ENCODE peak calls at places on chromosomes 4 and X, in four cellular contexts. One of them, this sample, is unnamed.

GRCh38 chrX:120753413-120754251 is 122.0 kb downstream of the CT47B1 start:
- DNase-seq in body of pancreas: no peak
- DNase-seq in lower leg skin: no peak
- DNase-seq in breast epithelium: no peak
- DNase-seq in this sample: no peak

GRCh38 chrX:39998636-39999406 is 98.9 kb downstream of the BCOR start:
- DNase-seq in lower leg skin: no peak
- DNase-seq in body of pancreas: no peak
- DNase-seq in breast epithelium: no peak
- DNase-seq in this sample: no peak

GRCh38 chr4:122073615-122074014 is 78.5 kb upstream of the BLTP1 start:
- DNase-seq in body of pancreas: no peak
- DNase-seq in breast epithelium: no peak
- DNase-seq in lower leg skin: no peak
- DNase-seq in this sample: no peak

GRCh38 chrX:27775984-27776383 is 31.8 kb upstream of the MAGEB10 start:
- DNase-seq in breast epithelium: no peak
- DNase-seq in body of pancreas: no peak
- DNase-seq in lower leg skin: no peak
- DNase-seq in this sample: no peak

GRCh38 chr4:8099981-8100464 is 58.6 kb downstream of the ABLIM2 start:
- DNase-seq in lower leg skin: peak; percentile 49
- DNase-seq in breast epithelium: no peak
- DNase-seq in body of pancreas: peak; percentile 13
- DNase-seq in this sample: peak; percentile 97

GRCh38 chr4:7987148-7987989 is 47.7 kb upstream of the AFAP1 start:
- DNase-seq in lower leg skin: peak; percentile 61
- DNase-seq in breast epithelium: peak; percentile 50
- DNase-seq in body of pancreas: peak; percentile 82
- DNase-seq in this sample: peak; percentile 75

GRCh38 chr4:173367285-173367684 is 3.5 kb upstream of the SAP30 start:
- DNase-seq in body of pancreas: no peak
- DNase-seq in breast epithelium: no peak
- DNase-seq in lower leg skin: no peak
- DNase-seq in this sample: no peak

GRCh38 chr4:40486534-40486933 is 143.1 kb downstream of the RBM47 start:
- DNase-seq in breast epithelium: no peak
- DNase-seq in lower leg skin: no peak
- DNase-seq in body of pancreas: no peak
- DNase-seq in this sample: no peak

GRCh38 chr4:97491856-97492255 is 651.4 kb downstream of the STPG2 start:
- DNase-seq in lower leg skin: no peak
- DNase-seq in breast epithelium: no peak
- DNase-seq in body of pancreas: no peak
- DNase-seq in this sample: no peak

GRCh38 chrX:21004835-21005234 is 369.4 kb upstream of the CNKSR2 start:
- DNase-seq in lower leg skin: no peak
- DNase-seq in body of pancreas: no peak
- DNase-seq in breast epithelium: no peak
- DNase-seq in this sample: no peak

GRCh38 chr4:7120341-7120740 is 52.5 kb upstream of the GRPEL1 start:
- DNase-seq in body of pancreas: no peak
- DNase-seq in lower leg skin: no peak
- DNase-seq in breast epithelium: no peak
- DNase-seq in this sample: no peak

GRCh38 chr4:7938513-7939376 is 916 bp downstream of the AFAP1 start:
- DNase-seq in lower leg skin: no peak
- DNase-seq in body of pancreas: peak; percentile 35
- DNase-seq in breast epithelium: no peak
- DNase-seq in this sample: no peak

GRCh38 chr4:81503586-81503985 is 31.9 kb upstream of the RASGEF1B start:
- DNase-seq in breast epithelium: no peak
- DNase-seq in lower leg skin: no peak
- DNase-seq in body of pancreas: no peak
- DNase-seq in this sample: no peak

GRCh38 chr4:156190606-156191005 is 236.9 kb upstream of the CTSO start:
- DNase-seq in breast epithelium: no peak
- DNase-seq in lower leg skin: no peak
- DNase-seq in body of pancreas: no peak
- DNase-seq in this sample: no peak

GRCh38 chr4:102316585-102316984 is 28.7 kb downstream of the SLC39A8 start:
- DNase-seq in lower leg skin: no peak
- DNase-seq in breast epithelium: no peak
- DNase-seq in body of pancreas: no peak
- DNase-seq in this sample: no peak

GRCh38 chr4:108360857-108361820 is 192.4 kb upstream of the LEF1 start:
- DNase-seq in body of pancreas: peak; percentile 9
- DNase-seq in breast epithelium: peak; percentile 27
- DNase-seq in lower leg skin: no peak
- DNase-seq in this sample: no peak

GRCh38 chr4:113300384-113301011 is 251.0 kb downstream of the ANK2 start:
- DNase-seq in lower leg skin: no peak
- DNase-seq in breast epithelium: no peak
- DNase-seq in body of pancreas: peak; percentile 18
- DNase-seq in this sample: no peak

GRCh38 chrX:63503541-63503940 is 152.4 kb upstream of the SPIN4 start:
- DNase-seq in body of pancreas: no peak
- DNase-seq in lower leg skin: no peak
- DNase-seq in breast epithelium: no peak
- DNase-seq in this sample: no peak

GRCh38 chr4:182628000-182628399 is 289.2 kb downstream of the DCTD start:
- DNase-seq in lower leg skin: no peak
- DNase-seq in breast epithelium: no peak
- DNase-seq in body of pancreas: no peak
- DNase-seq in this sample: no peak

GRCh38 chr4:3346146-3346545 is 53.3 kb downstream of the RGS12 start:
- DNase-seq in breast epithelium: peak; percentile 55
- DNase-seq in body of pancreas: peak; percentile 84
- DNase-seq in lower leg skin: peak; percentile 79
- DNase-seq in this sample: peak; percentile 46

GRCh38 chr4:7655549-7656243 is 221.0 kb upstream of the PSAPL1 start:
- DNase-seq in breast epithelium: no peak
- DNase-seq in lower leg skin: no peak
- DNase-seq in body of pancreas: no peak
- DNase-seq in this sample: no peak

GRCh38 chrX:72123471-72124185 is 8.1 kb downstream of the RTL5 start:
- DNase-seq in body of pancreas: peak; percentile 28
- DNase-seq in breast epithelium: peak; percentile 63
- DNase-seq in lower leg skin: no peak
- DNase-seq in this sample: peak; percentile 30

GRCh38 chr4:183328832-183329231 is 6.6 kb upstream of the CLDN24 start:
- DNase-seq in breast epithelium: no peak
- DNase-seq in lower leg skin: no peak
- DNase-seq in body of pancreas: no peak
- DNase-seq in this sample: no peak

GRCh38 chr4:152460488-152460887 is 75.4 kb downstream of the FBXW7 start:
- DNase-seq in breast epithelium: no peak
- DNase-seq in lower leg skin: no peak
- DNase-seq in body of pancreas: no peak
- DNase-seq in this sample: no peak

GRCh38 chr4:122163301-122163700 is 11.2 kb downstream of the BLTP1 start:
- DNase-seq in lower leg skin: no peak
- DNase-seq in breast epithelium: no peak
- DNase-seq in body of pancreas: peak; percentile 28
- DNase-seq in this sample: no peak

GRCh38 chr4:56958111-56958517 is 19.3 kb downstream of the NOA1 start:
- DNase-seq in lower leg skin: peak; percentile 89
- DNase-seq in breast epithelium: peak; percentile 49
- DNase-seq in body of pancreas: peak; percentile 79
- DNase-seq in this sample: peak; percentile 68

GRCh38 chr4:142846729-142847606 is 867 bp upstream of the INPP4B start:
- DNase-seq in body of pancreas: peak; percentile 67
- DNase-seq in lower leg skin: peak; percentile 29
- DNase-seq in breast epithelium: peak; percentile 32
- DNase-seq in this sample: no peak

GRCh38 chr4:56330691-56331090 is 56.6 kb downstream of the AASDH start:
- DNase-seq in lower leg skin: no peak
- DNase-seq in breast epithelium: no peak
- DNase-seq in body of pancreas: no peak
- DNase-seq in this sample: no peak

GRCh38 chr4:127622923-127623754 is 9.6 kb upstream of the INTU start:
- DNase-seq in body of pancreas: peak; percentile 29
- DNase-seq in breast epithelium: no peak
- DNase-seq in lower leg skin: no peak
- DNase-seq in this sample: no peak

GRCh38 chrX:25873196-25873595 is 264.9 kb upstream of the MAGEB18 start:
- DNase-seq in body of pancreas: peak; percentile 57
- DNase-seq in breast epithelium: no peak
- DNase-seq in lower leg skin: no peak
- DNase-seq in this sample: no peak

GRCh38 chr4:10765386-10765785 is 80.8 kb upstream of the CLNK start:
- DNase-seq in body of pancreas: no peak
- DNase-seq in breast epithelium: no peak
- DNase-seq in lower leg skin: no peak
- DNase-seq in this sample: no peak

GRCh38 chr4:19358015-19358414 is 893.7 kb upstream of the SLIT2 start:
- DNase-seq in lower leg skin: no peak
- DNase-seq in body of pancreas: no peak
- DNase-seq in breast epithelium: no peak
- DNase-seq in this sample: no peak

DNA sequence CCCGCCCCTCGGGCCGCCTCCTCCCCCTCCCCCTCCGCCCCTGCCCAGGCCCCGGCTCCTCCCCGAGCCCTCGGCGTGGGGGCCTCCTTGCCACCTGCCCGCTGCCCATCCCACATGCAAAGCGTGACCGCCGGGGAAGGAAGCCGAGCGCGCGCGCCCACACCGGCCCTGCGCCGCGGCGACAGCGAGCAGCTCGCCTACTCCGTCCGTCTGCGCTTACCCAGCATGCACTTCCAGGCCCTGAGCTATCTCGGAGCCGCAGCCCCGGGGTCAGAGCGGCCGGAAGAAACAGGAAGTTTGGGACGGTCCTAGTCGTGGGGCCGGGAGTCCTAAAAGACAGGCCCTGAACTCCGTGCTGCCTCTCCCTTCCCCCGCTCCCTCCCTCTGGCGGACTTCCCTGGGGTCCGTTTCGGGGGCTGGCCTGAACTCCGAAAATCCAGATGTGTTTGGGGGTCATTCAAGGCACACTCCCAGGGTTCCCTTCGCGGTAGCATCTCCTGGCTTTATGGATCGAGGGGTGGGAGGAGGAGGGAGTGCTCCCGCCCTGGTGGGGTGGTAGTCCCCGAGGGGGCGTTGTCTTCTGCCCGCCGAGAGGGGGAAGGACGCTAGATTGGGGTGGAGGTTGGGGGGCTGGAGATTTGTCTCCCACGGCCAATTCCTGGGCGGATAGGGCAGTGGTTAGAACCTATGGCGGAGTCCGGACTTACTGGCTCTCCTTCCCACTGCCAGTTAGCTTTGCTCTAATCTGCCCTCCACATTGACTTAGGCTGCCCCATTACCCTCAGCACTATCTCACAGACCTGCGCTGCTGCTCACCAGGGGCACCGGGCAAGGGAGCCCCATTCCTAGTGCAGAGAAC is 25.0 kb upstream of the BCORL1 start:
- DNase-seq in lower leg skin: no peak
- DNase-seq in breast epithelium: no peak
- DNase-seq in body of pancreas: peak; percentile 72
- DNase-seq in this sample: no peak
- TF ChIP-seq POLR2A in lower leg skin: no peak
- TF ChIP-seq POLR2A in breast epithelium: no peak
- TF ChIP-seq POLR2A in body of pancreas: peak; percentile 71
- TF ChIP-seq POLR2A in this sample: no peak

DNA sequence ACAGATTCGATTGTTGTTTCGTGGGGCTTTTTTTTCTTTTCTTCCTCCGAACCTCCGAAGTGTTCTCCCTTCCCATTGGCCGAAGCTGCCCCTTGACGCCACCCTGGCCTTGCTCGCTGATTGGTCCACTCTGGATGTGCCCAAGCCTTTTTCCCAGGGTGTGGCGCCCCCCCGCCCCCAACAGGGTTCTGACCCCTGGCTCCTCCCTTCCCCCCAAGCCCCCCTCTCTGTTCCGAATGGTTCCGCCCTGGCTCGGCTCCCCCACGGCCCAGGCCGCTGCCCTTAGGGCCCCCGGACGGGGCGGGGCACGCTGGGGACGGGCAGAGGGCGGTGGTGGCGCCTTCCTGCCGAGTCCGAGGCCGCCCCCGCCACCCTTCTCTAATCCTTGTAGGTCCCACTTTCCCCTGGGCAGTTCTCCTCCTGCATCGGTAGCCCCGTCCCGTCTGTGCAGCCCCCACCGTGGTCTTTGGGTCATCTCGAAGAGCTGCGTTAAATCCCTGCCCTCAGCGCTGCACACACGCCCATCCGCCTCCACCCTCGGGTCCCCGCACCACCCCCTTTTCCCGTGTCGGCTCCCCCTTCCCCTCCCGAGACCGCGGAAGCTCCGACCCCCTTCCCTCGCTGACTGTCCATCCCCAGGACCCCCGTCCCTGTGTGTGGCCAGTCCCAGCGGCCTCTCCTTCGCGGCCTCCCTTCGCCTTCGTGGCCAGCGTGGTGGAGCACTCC is 25.6 kb downstream of the UTP14A start:
- DNase-seq in lower leg skin: peak; percentile 85
- DNase-seq in body of pancreas: peak; percentile 95
- DNase-seq in breast epithelium: peak; percentile 87
- DNase-seq in this sample: peak; percentile 86
- TF ChIP-seq POLR2A in lower leg skin: no peak
- TF ChIP-seq POLR2A in body of pancreas: peak; percentile 75
- TF ChIP-seq POLR2A in breast epithelium: no peak
- TF ChIP-seq POLR2A in this sample: peak; percentile 52

DNA sequence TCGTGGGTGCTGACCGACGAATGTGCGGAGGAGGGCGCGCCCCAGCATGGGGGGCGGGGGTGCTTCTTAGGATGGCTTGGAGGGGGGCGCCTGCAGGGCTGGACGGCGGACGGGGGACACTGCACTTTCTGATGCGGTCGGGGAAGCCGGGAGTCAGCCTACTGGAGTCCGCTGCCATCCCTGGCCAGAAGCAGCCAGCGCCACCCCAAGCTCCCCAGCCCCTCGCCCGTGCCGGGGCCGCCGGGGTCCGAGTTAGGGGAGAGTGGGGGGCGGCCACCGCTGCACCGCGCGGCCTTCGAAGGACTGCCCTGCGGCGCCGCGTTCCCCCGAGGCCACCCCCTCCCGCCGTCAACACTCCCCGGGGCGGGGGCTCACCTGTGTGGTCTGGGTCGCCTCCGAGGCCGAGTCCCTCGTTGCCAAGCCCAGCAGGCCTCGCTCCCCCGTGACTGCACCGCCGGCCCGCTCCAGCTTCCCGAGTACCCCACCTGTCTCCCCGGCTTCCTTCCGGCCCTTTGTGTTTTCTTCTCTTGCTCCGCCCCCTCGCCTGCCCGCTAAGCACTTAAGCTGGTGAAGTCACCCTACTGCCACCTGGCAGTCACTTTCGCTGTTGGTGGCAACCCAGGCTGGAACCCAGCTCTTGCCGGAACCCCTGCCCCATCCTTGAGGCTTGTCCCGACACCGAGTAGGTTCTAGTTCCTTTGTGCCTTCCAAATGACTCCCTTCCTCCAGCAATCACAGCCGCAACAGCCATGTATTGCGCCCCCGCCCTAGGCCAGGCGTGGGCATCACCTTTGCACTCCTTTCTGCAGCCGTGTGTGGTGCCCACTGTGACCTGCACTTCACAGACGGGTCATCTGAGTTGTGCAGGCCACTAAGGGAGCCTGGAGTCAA is at the start of gene OCIAD2:
- DNase-seq in lower leg skin: peak; percentile 43
- DNase-seq in breast epithelium: peak; percentile 66
- DNase-seq in body of pancreas: peak; percentile 89
- DNase-seq in this sample: no peak
- TF ChIP-seq POLR2A in lower leg skin: no peak
- TF ChIP-seq POLR2A in breast epithelium: no peak
- TF ChIP-seq POLR2A in body of pancreas: peak; percentile 81
- TF ChIP-seq POLR2A in this sample: no peak

GRCh38 chrX:154396948-154397887 is 959 bp upstream of the RPL10 start:
- DNase-seq in body of pancreas: peak; percentile 84
- DNase-seq in breast epithelium: peak; percentile 55
- DNase-seq in lower leg skin: peak; percentile 49
- DNase-seq in this sample: peak; percentile 71
- TF ChIP-seq POLR2A in body of pancreas: peak; percentile 56
- TF ChIP-seq POLR2A in breast epithelium: no peak
- TF ChIP-seq POLR2A in lower leg skin: no peak
- TF ChIP-seq POLR2A in this sample: no peak

This sample was measured in gastrocnemius medialis.